ENCODE peak calls at places on chromosome 10, in seven cellular contexts. E is H1, Y is HepG2, S is HCT116, T is GM12878, O is K562, C is SK-N-SH. Z is an unnamed sample.

GRCh38 chr10:88194041-88194887 is 330.8 kb downstream of the PTEN start:
- DNase-seq in Y (no peak), S (peak), T (no peak), O (peak), C (no peak), E (no peak), Z (no peak)

GRCh38 chr10:116737582-116738358 is 4.6 kb downstream of the HSPA12A start:
- DNase-seq in Y (no peak), S (no peak), O (no peak), C (peak), E (no peak), T (no peak), Z (no peak)

GRCh38 chr10:15571570-15571969 is 148.2 kb downstream of the ITGA8 start:
- DNase-seq in T (no peak), E (no peak), O (no peak), C (no peak), Y (no peak), S (no peak), Z (peak)

GRCh38 chr10:129965418-129965793 is 1.3 kb upstream of the EBF3 start:
- DNase-seq in O (no peak), T (no peak), Y (no peak), E (no peak), C (no peak), S (no peak), Z (no peak)

GRCh38 chr10:2871673-2872219 is 195.6 kb upstream of the PFKP start:
- DNase-seq in T (no peak), C (no peak), E (no peak), S (no peak), Y (no peak), O (no peak), Z (no peak)

GRCh38 chr10:99630439-99630838 is 10.2 kb upstream of the SLC25A28 start:
- DNase-seq in E (no peak), T (no peak), C (peak), O (no peak), Y (peak), S (peak), Z (peak)

GRCh38 chr10:73998623-73999622 is 1.0 kb downstream of the VCL start:
- DNase-seq in Y (peak), E (peak), S (peak), T (no peak), O (peak), C (peak), Z (peak)

GRCh38 chr10:112389147-112389822 is 15.4 kb downstream of the ACSL5 start:
- DNase-seq in O (no peak), S (peak), Y (peak), T (peak), C (no peak), E (no peak), Z (peak)

GRCh38 chr10:48580236-48580635 is 24.6 kb downstream of the ARHGAP22 start:
- DNase-seq in T (no peak), E (no peak), S (no peak), Y (no peak), O (no peak), C (no peak), Z (no peak)

GRCh38 chr10:110664483-110665420 is 20.6 kb downstream of the RBM20 start:
- DNase-seq in Y (peak), T (no peak), C (no peak), E (no peak), S (peak), O (peak), Z (no peak)

GRCh38 chr10:35700490-35700887 is 58.4 kb upstream of the FZD8 start:
- DNase-seq in S (no peak), O (no peak), E (peak), T (no peak), C (no peak), Y (no peak), Z (no peak)
- TF ChIP-seq MAX in S (no peak), O (no peak), E (peak), T (no peak), C (no peak), Y (no peak), Z (no peak)

GRCh38 chr10:123150229-123150985 is 2.5 kb downstream of the HMX2 start:
- DNase-seq in C (no peak), Y (no peak), T (no peak), S (no peak), E (no peak), O (no peak), Z (no peak)
- H3K4me3 ChIP-seq in C (peak), Y (no peak), T (peak), S (no peak), E (peak), O (no peak), Z (no peak)

DNA sequence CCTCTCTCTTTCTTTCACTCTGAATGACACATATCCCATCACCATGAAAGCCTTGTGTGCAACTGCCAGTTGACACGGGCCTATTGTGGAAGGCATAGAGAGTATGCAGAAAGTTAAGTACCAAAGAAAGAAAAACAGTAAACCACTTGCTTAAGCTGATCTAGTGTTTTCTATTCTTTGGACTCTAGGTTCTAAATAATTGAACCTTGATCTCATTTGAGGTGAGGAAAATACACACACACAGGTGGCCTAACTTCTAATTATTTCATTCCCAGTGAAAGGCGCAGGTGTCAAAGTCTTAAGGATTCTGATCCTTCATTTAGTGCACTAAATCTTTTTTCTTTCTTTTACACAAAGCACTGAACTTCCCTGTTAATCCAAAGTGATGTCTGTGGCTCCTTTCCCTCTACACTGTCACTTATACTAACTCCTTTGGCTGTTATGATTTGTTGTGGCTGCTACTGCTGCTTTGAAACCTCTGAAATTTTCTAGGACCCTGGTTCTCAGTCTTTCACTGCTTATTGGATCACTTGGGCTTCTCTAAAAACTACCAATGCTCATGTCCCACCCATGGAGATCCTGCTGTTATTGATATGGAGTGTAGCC is 17.8 kb downstream of the DKK1 start:
- DNase-seq in S (no peak), E (no peak), C (no peak), T (no peak), Y (no peak), O (no peak), Z (no peak)
- H2AFZ ChIP-seq in S (peak), E (no peak), C (peak), T (no peak), Y (no peak), O (no peak), Z (peak)

GRCh38 chr10:57884965-57885617 is 382.6 kb downstream of the IPMK start:
- DNase-seq in S (no peak), E (no peak), C (no peak), T (no peak), O (no peak), Y (no peak), Z (no peak)

GRCh38 chr10:57874810-57875209 is 392.9 kb downstream of the IPMK start:
- DNase-seq in O (no peak), E (no peak), C (no peak), T (no peak), S (no peak), Y (no peak), Z (no peak)

GRCh38 chr10:57880441-57881301 is 387.0 kb downstream of the IPMK start:
- DNase-seq in C (no peak), T (no peak), E (no peak), O (no peak), S (no peak), Y (no peak), Z (no peak)
- TF ChIP-seq MAX in C (no peak), T (no peak), E (no peak), O (no peak), S (no peak), Y (no peak), Z (no peak)

GRCh38 chr10:72253002-72253401 is 20.7 kb upstream of the DDIT4 start:
- DNase-seq in O (no peak), E (no peak), T (no peak), S (no peak), C (no peak), Y (no peak), Z (no peak)
- H3K4me3 ChIP-seq in O (no peak), E (no peak), T (no peak), S (no peak), C (no peak), Y (no peak), Z (no peak)

GRCh38 chr10:6907877-6908530 is 327.9 kb upstream of the PRKCQ start:
- DNase-seq in C (no peak), T (no peak), O (no peak), E (no peak), Y (no peak), S (no peak), Z (no peak)
- H2AFZ ChIP-seq in C (no peak), T (no peak), O (no peak), E (no peak), Y (no peak), S (no peak), Z (no peak)

GRCh38 chr10:131844546-131845084 is 56.2 kb upstream of the PPP2R2D start:
- DNase-seq in E (no peak), Y (no peak), O (no peak), T (no peak), C (no peak), S (no peak), Z (no peak)
- TF ChIP-seq MAX in E (no peak), Y (no peak), O (no peak), T (no peak), C (no peak), S (no peak), Z (no peak)

DNA sequence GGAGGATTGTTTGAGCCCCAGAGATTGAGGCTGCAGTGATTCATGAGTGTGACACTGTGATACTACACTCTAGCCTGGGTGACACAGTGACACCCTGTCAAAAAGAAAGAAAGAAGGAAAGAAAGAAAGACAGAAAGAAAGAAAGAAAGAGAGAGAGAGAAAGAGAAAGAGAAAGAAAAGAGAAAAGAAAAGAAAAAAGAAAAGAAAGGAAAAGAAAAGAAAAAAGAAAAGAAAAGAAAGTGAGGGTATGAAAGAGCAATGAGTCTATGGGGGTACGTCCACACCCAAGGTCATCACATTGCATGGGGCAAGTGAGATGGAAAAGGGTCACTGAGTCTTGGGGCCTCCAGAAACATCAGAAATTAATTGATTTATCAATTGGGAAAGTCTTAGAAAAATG is 135.2 kb upstream of the CSTF2T start:
- DNase-seq in C (no peak), E (no peak), S (no peak), Y (no peak), T (no peak), O (no peak), Z (no peak)
- H3K4me3 ChIP-seq in C (no peak), E (no peak), S (no peak), Y (no peak), T (no peak), O (no peak), Z (no peak)

GRCh38 chr10:25176421-25176968 is 1.7 kb downstream of the GPR158 start:
- DNase-seq in S (no peak), E (no peak), Y (no peak), T (no peak), C (peak), O (no peak), Z (no peak)
- H2AFZ ChIP-seq in S (no peak), E (peak), Y (no peak), T (no peak), C (no peak), O (no peak), Z (no peak)